ENCODE peak calls at places on chromosomes 1 and 21, in ten cellular contexts. One of them, this sample, is unnamed.

GRCh38 chr1:162276493-162276892 is 100.2 kb downstream of the SPATA46 start:
- DNase-seq in NCI-H345: peak; percentile 20
- DNase-seq in CD4-positive, alpha-beta T cell: no peak
- DNase-seq in NCI-H1694: peak; percentile 56
- DNase-seq in activated CD4-positive, CD25-positive, alpha-beta regulatory T cell treated with anti-CD3 and anti-CD28 coated beads, Interleukin-2, amount 50 U/mL, for 16 hours: no peak
- DNase-seq in kidney glomerular epithelial cell: peak; percentile 50
- DNase-seq in activated T-cell treated with anti-CD3 and anti-CD28 coated beads for 1 hour: no peak
- DNase-seq in cardiac fibroblast: peak; percentile 61
- DNase-seq in GM04504: peak; percentile 10
- DNase-seq in CD8-positive, alpha-beta T cell: no peak
- DNase-seq in this sample: no peak

GRCh38 chr1:38613996-38614395 is 245.6 kb downstream of the RRAGC start:
- DNase-seq in NCI-H1694: no peak
- DNase-seq in cardiac fibroblast: no peak
- DNase-seq in kidney glomerular epithelial cell: no peak
- DNase-seq in CD4-positive, alpha-beta T cell: no peak
- DNase-seq in activated CD4-positive, CD25-positive, alpha-beta regulatory T cell treated with anti-CD3 and anti-CD28 coated beads, Interleukin-2, amount 50 U/mL, for 16 hours: no peak
- DNase-seq in CD8-positive, alpha-beta T cell: no peak
- DNase-seq in NCI-H345: no peak
- DNase-seq in activated T-cell treated with anti-CD3 and anti-CD28 coated beads for 1 hour: no peak
- DNase-seq in GM04504: no peak
- DNase-seq in this sample: no peak

GRCh38 chr1:23638188-23638619 is 53.4 kb upstream of the RPL11 start:
- DNase-seq in NCI-H345: no peak
- DNase-seq in cardiac fibroblast: no peak
- DNase-seq in activated T-cell treated with anti-CD3 and anti-CD28 coated beads for 1 hour: no peak
- DNase-seq in CD8-positive, alpha-beta T cell: no peak
- DNase-seq in NCI-H1694: no peak
- DNase-seq in GM04504: no peak
- DNase-seq in CD4-positive, alpha-beta T cell: no peak
- DNase-seq in activated CD4-positive, CD25-positive, alpha-beta regulatory T cell treated with anti-CD3 and anti-CD28 coated beads, Interleukin-2, amount 50 U/mL, for 16 hours: no peak
- DNase-seq in kidney glomerular epithelial cell: no peak
- DNase-seq in this sample: no peak

GRCh38 chr1:198700396-198700795 is 61.6 kb downstream of the PTPRC start:
- DNase-seq in CD8-positive, alpha-beta T cell: no peak
- DNase-seq in kidney glomerular epithelial cell: no peak
- DNase-seq in cardiac fibroblast: no peak
- DNase-seq in NCI-H1694: no peak
- DNase-seq in GM04504: no peak
- DNase-seq in activated T-cell treated with anti-CD3 and anti-CD28 coated beads for 1 hour: no peak
- DNase-seq in activated CD4-positive, CD25-positive, alpha-beta regulatory T cell treated with anti-CD3 and anti-CD28 coated beads, Interleukin-2, amount 50 U/mL, for 16 hours: no peak
- DNase-seq in NCI-H345: no peak
- DNase-seq in CD4-positive, alpha-beta T cell: no peak
- DNase-seq in this sample: no peak

GRCh38 chr1:46401514-46401913 is 7.4 kb downstream of the FAAH start:
- DNase-seq in CD4-positive, alpha-beta T cell: no peak
- DNase-seq in NCI-H345: no peak
- DNase-seq in cardiac fibroblast: peak; percentile 45
- DNase-seq in activated T-cell treated with anti-CD3 and anti-CD28 coated beads for 1 hour: no peak
- DNase-seq in NCI-H1694: no peak
- DNase-seq in activated CD4-positive, CD25-positive, alpha-beta regulatory T cell treated with anti-CD3 and anti-CD28 coated beads, Interleukin-2, amount 50 U/mL, for 16 hours: no peak
- DNase-seq in kidney glomerular epithelial cell: no peak
- DNase-seq in GM04504: no peak
- DNase-seq in CD8-positive, alpha-beta T cell: no peak
- DNase-seq in this sample: no peak

GRCh38 chr1:64838486-64838885 is 93.6 kb downstream of the RAVER2 start:
- DNase-seq in cardiac fibroblast: no peak
- DNase-seq in kidney glomerular epithelial cell: no peak
- DNase-seq in activated T-cell treated with anti-CD3 and anti-CD28 coated beads for 1 hour: no peak
- DNase-seq in NCI-H345: no peak
- DNase-seq in NCI-H1694: no peak
- DNase-seq in activated CD4-positive, CD25-positive, alpha-beta regulatory T cell treated with anti-CD3 and anti-CD28 coated beads, Interleukin-2, amount 50 U/mL, for 16 hours: no peak
- DNase-seq in CD4-positive, alpha-beta T cell: no peak
- DNase-seq in CD8-positive, alpha-beta T cell: no peak
- DNase-seq in GM04504: no peak
- DNase-seq in this sample: no peak

GRCh38 chr21:43598416-43599120 is 60.7 kb downstream of the HSF2BP start:
- DNase-seq in GM04504: no peak
- DNase-seq in cardiac fibroblast: peak; percentile 82
- DNase-seq in kidney glomerular epithelial cell: no peak
- DNase-seq in CD8-positive, alpha-beta T cell: no peak
- DNase-seq in NCI-H1694: no peak
- DNase-seq in CD4-positive, alpha-beta T cell: no peak
- DNase-seq in activated T-cell treated with anti-CD3 and anti-CD28 coated beads for 1 hour: no peak
- DNase-seq in activated CD4-positive, CD25-positive, alpha-beta regulatory T cell treated with anti-CD3 and anti-CD28 coated beads, Interleukin-2, amount 50 U/mL, for 16 hours: no peak
- DNase-seq in NCI-H345: no peak
- DNase-seq in this sample: no peak

GRCh38 chr21:42306366-42307035 is 8.7 kb downstream of the TFF3 start:
- DNase-seq in CD4-positive, alpha-beta T cell: no peak
- DNase-seq in CD8-positive, alpha-beta T cell: no peak
- DNase-seq in activated CD4-positive, CD25-positive, alpha-beta regulatory T cell treated with anti-CD3 and anti-CD28 coated beads, Interleukin-2, amount 50 U/mL, for 16 hours: no peak
- DNase-seq in kidney glomerular epithelial cell: no peak
- DNase-seq in NCI-H345: peak; percentile 88
- DNase-seq in GM04504: no peak
- DNase-seq in activated T-cell treated with anti-CD3 and anti-CD28 coated beads for 1 hour: no peak
- DNase-seq in NCI-H1694: no peak
- DNase-seq in cardiac fibroblast: no peak
- DNase-seq in this sample: no peak

GRCh38 chr1:31977361-31978131 is 36.1 kb upstream of the KHDRBS1 start:
- DNase-seq in kidney glomerular epithelial cell: no peak
- DNase-seq in CD8-positive, alpha-beta T cell: no peak
- DNase-seq in GM04504: peak; percentile 71
- DNase-seq in NCI-H1694: no peak
- DNase-seq in activated T-cell treated with anti-CD3 and anti-CD28 coated beads for 1 hour: no peak
- DNase-seq in cardiac fibroblast: peak; percentile 85
- DNase-seq in activated CD4-positive, CD25-positive, alpha-beta regulatory T cell treated with anti-CD3 and anti-CD28 coated beads, Interleukin-2, amount 50 U/mL, for 16 hours: no peak
- DNase-seq in NCI-H345: no peak
- DNase-seq in CD4-positive, alpha-beta T cell: no peak
- DNase-seq in this sample: no peak

GRCh38 chr21:32797679-32798078 is 26.1 kb upstream of the PAXBP1 start:
- DNase-seq in activated T-cell treated with anti-CD3 and anti-CD28 coated beads for 1 hour: no peak
- DNase-seq in activated CD4-positive, CD25-positive, alpha-beta regulatory T cell treated with anti-CD3 and anti-CD28 coated beads, Interleukin-2, amount 50 U/mL, for 16 hours: no peak
- DNase-seq in cardiac fibroblast: no peak
- DNase-seq in GM04504: no peak
- DNase-seq in NCI-H345: no peak
- DNase-seq in kidney glomerular epithelial cell: no peak
- DNase-seq in NCI-H1694: no peak
- DNase-seq in CD8-positive, alpha-beta T cell: no peak
- DNase-seq in CD4-positive, alpha-beta T cell: no peak
- DNase-seq in this sample: no peak

GRCh38 chr1:20349561-20349960 is 58.9 kb downstream of the VWA5B1 start:
- DNase-seq in NCI-H345: no peak
- DNase-seq in NCI-H1694: no peak
- DNase-seq in activated CD4-positive, CD25-positive, alpha-beta regulatory T cell treated with anti-CD3 and anti-CD28 coated beads, Interleukin-2, amount 50 U/mL, for 16 hours: no peak
- DNase-seq in CD8-positive, alpha-beta T cell: no peak
- DNase-seq in GM04504: no peak
- DNase-seq in kidney glomerular epithelial cell: no peak
- DNase-seq in CD4-positive, alpha-beta T cell: no peak
- DNase-seq in activated T-cell treated with anti-CD3 and anti-CD28 coated beads for 1 hour: no peak
- DNase-seq in cardiac fibroblast: no peak
- DNase-seq in this sample: no peak

GRCh38 chr1:220255204-220255603 is 17.0 kb downstream of the RAB3GAP2 start:
- DNase-seq in GM04504: no peak
- DNase-seq in CD4-positive, alpha-beta T cell: no peak
- DNase-seq in kidney glomerular epithelial cell: no peak
- DNase-seq in cardiac fibroblast: no peak
- DNase-seq in NCI-H1694: no peak
- DNase-seq in activated CD4-positive, CD25-positive, alpha-beta regulatory T cell treated with anti-CD3 and anti-CD28 coated beads, Interleukin-2, amount 50 U/mL, for 16 hours: no peak
- DNase-seq in NCI-H345: no peak
- DNase-seq in CD8-positive, alpha-beta T cell: no peak
- DNase-seq in activated T-cell treated with anti-CD3 and anti-CD28 coated beads for 1 hour: no peak
- DNase-seq in this sample: no peak

GRCh38 chr1:14435368-14436023 is 163.0 kb upstream of the KAZN start:
- DNase-seq in kidney glomerular epithelial cell: no peak
- DNase-seq in cardiac fibroblast: no peak
- DNase-seq in NCI-H1694: no peak
- DNase-seq in activated T-cell treated with anti-CD3 and anti-CD28 coated beads for 1 hour: no peak
- DNase-seq in GM04504: no peak
- DNase-seq in CD8-positive, alpha-beta T cell: no peak
- DNase-seq in activated CD4-positive, CD25-positive, alpha-beta regulatory T cell treated with anti-CD3 and anti-CD28 coated beads, Interleukin-2, amount 50 U/mL, for 16 hours: no peak
- DNase-seq in NCI-H345: no peak
- DNase-seq in CD4-positive, alpha-beta T cell: no peak
- DNase-seq in this sample: no peak

GRCh38 chr21:45991606-45992301 is 10.2 kb downstream of the COL6A1 start:
- DNase-seq in cardiac fibroblast: no peak
- DNase-seq in activated T-cell treated with anti-CD3 and anti-CD28 coated beads for 1 hour: no peak
- DNase-seq in CD8-positive, alpha-beta T cell: no peak
- DNase-seq in GM04504: no peak
- DNase-seq in kidney glomerular epithelial cell: no peak
- DNase-seq in activated CD4-positive, CD25-positive, alpha-beta regulatory T cell treated with anti-CD3 and anti-CD28 coated beads, Interleukin-2, amount 50 U/mL, for 16 hours: no peak
- DNase-seq in NCI-H345: no peak
- DNase-seq in CD4-positive, alpha-beta T cell: no peak
- DNase-seq in NCI-H1694: no peak
- DNase-seq in this sample: no peak

GRCh38 chr1:169090900-169091311 is 15.6 kb upstream of the ATP1B1 start:
- DNase-seq in activated T-cell treated with anti-CD3 and anti-CD28 coated beads for 1 hour: no peak
- DNase-seq in activated CD4-positive, CD25-positive, alpha-beta regulatory T cell treated with anti-CD3 and anti-CD28 coated beads, Interleukin-2, amount 50 U/mL, for 16 hours: no peak
- DNase-seq in CD4-positive, alpha-beta T cell: no peak
- DNase-seq in GM04504: no peak
- DNase-seq in NCI-H345: no peak
- DNase-seq in NCI-H1694: no peak
- DNase-seq in kidney glomerular epithelial cell: no peak
- DNase-seq in cardiac fibroblast: no peak
- DNase-seq in CD8-positive, alpha-beta T cell: no peak
- DNase-seq in this sample: no peak

GRCh38 chr1:47533176-47534039 is 95.6 kb downstream of the FOXD2 start:
- DNase-seq in CD4-positive, alpha-beta T cell: no peak
- DNase-seq in activated CD4-positive, CD25-positive, alpha-beta regulatory T cell treated with anti-CD3 and anti-CD28 coated beads, Interleukin-2, amount 50 U/mL, for 16 hours: no peak
- DNase-seq in cardiac fibroblast: peak; percentile 50
- DNase-seq in CD8-positive, alpha-beta T cell: no peak
- DNase-seq in activated T-cell treated with anti-CD3 and anti-CD28 coated beads for 1 hour: no peak
- DNase-seq in NCI-H1694: peak; percentile 62
- DNase-seq in GM04504: peak; percentile 56
- DNase-seq in kidney glomerular epithelial cell: peak; percentile 10
- DNase-seq in NCI-H345: peak; percentile 67
- DNase-seq in this sample: no peak

GRCh38 chr1:32981003-32981909 is 16.6 kb upstream of the RNF19B start:
- DNase-seq in CD4-positive, alpha-beta T cell: peak; percentile 57
- DNase-seq in cardiac fibroblast: peak; percentile 97
- DNase-seq in CD8-positive, alpha-beta T cell: peak; percentile 44
- DNase-seq in GM04504: peak; percentile 57
- DNase-seq in activated T-cell treated with anti-CD3 and anti-CD28 coated beads for 1 hour: peak; percentile 40
- DNase-seq in kidney glomerular epithelial cell: peak; percentile 86
- DNase-seq in NCI-H1694: no peak
- DNase-seq in NCI-H345: no peak
- DNase-seq in activated CD4-positive, CD25-positive, alpha-beta regulatory T cell treated with anti-CD3 and anti-CD28 coated beads, Interleukin-2, amount 50 U/mL, for 16 hours: peak; percentile 44
- DNase-seq in this sample: peak; percentile 78

GRCh38 chr1:206684003-206684402 is 702 bp upstream of the MAPKAPK2 start:
- DNase-seq in NCI-H345: no peak
- DNase-seq in CD8-positive, alpha-beta T cell: no peak
- DNase-seq in activated CD4-positive, CD25-positive, alpha-beta regulatory T cell treated with anti-CD3 and anti-CD28 coated beads, Interleukin-2, amount 50 U/mL, for 16 hours: no peak
- DNase-seq in kidney glomerular epithelial cell: no peak
- DNase-seq in activated T-cell treated with anti-CD3 and anti-CD28 coated beads for 1 hour: no peak
- DNase-seq in NCI-H1694: no peak
- DNase-seq in cardiac fibroblast: no peak
- DNase-seq in GM04504: no peak
- DNase-seq in CD4-positive, alpha-beta T cell: no peak
- DNase-seq in this sample: no peak

GRCh38 chr1:29991025-29991424 is 732.4 kb downstream of the MATN1 start:
- DNase-seq in CD8-positive, alpha-beta T cell: no peak
- DNase-seq in activated CD4-positive, CD25-positive, alpha-beta regulatory T cell treated with anti-CD3 and anti-CD28 coated beads, Interleukin-2, amount 50 U/mL, for 16 hours: no peak
- DNase-seq in GM04504: no peak
- DNase-seq in NCI-H1694: no peak
- DNase-seq in NCI-H345: no peak
- DNase-seq in CD4-positive, alpha-beta T cell: no peak
- DNase-seq in kidney glomerular epithelial cell: no peak
- DNase-seq in cardiac fibroblast: no peak
- DNase-seq in activated T-cell treated with anti-CD3 and anti-CD28 coated beads for 1 hour: no peak
- DNase-seq in this sample: no peak

GRCh38 chr21:42414066-42414465 is 10.4 kb downstream of the UBASH3A start:
- DNase-seq in CD8-positive, alpha-beta T cell: no peak
- DNase-seq in kidney glomerular epithelial cell: no peak
- DNase-seq in NCI-H345: no peak
- DNase-seq in NCI-H1694: no peak
- DNase-seq in GM04504: no peak
- DNase-seq in cardiac fibroblast: no peak
- DNase-seq in activated CD4-positive, CD25-positive, alpha-beta regulatory T cell treated with anti-CD3 and anti-CD28 coated beads, Interleukin-2, amount 50 U/mL, for 16 hours: no peak
- DNase-seq in activated T-cell treated with anti-CD3 and anti-CD28 coated beads for 1 hour: no peak
- DNase-seq in CD4-positive, alpha-beta T cell: no peak
- DNase-seq in this sample: no peak